ENCODE peak calls at places on chromosomes 12 and 14, in six cellular contexts. Z is mammary epithelial cell, T is GM23248, D is mesenchymal stem cell, X is neuronal stem cell, F is IMR-90. H is an unnamed sample.
A peak's percentile ranks its signal among the peaks of the same experiment; 100 is the strongest.

GRCh38 chr12:6632026-6632978 is 3.5 kb downstream of the LPAR5 start:
- DNase-seq in Z (no peak), T (no peak), D (no peak), X (no peak), F (no peak), H (no peak)

GRCh38 chr12:19444097-19444496 is 4.8 kb downstream of the AEBP2 start:
- DNase-seq in Z (no peak), T (no peak), D (no peak), X (no peak), F (peak; percentile 44), H (peak; percentile 14)

GRCh38 chr12:80941916-80942315 is 4.2 kb upstream of the LIN7A start:
- DNase-seq in Z (no peak), T (peak; percentile 27), D (no peak), X (no peak), F (no peak), H (peak; percentile 18)

GRCh38 chr12:19437996-19438395 is 1.3 kb upstream of the AEBP2 start:
- DNase-seq in Z (no peak), T (no peak), D (no peak), X (no peak), F (no peak), H (peak; percentile 13)

GRCh38 chr12:94670075-94670474 is 19.7 kb upstream of the TMCC3 start:
- DNase-seq in Z (no peak), T (no peak), D (no peak), X (no peak), F (no peak), H (no peak)

GRCh38 chr12:3432176-3432742 is 58.7 kb upstream of the PRMT8 start:
- DNase-seq in Z (peak; percentile 16), T (no peak), D (no peak), X (no peak), F (no peak), H (no peak)

GRCh38 chr12:121033625-121034349 is 5.3 kb downstream of the OASL start:
- DNase-seq in Z (peak; percentile 92), T (peak; percentile 78), D (peak; percentile 18), X (no peak), F (no peak), H (peak; percentile 21)

GRCh38 chr12:106245767-106246166 is 2.1 kb downstream of the CKAP4 start:
- DNase-seq in Z (no peak), T (peak; percentile 86), D (peak; percentile 77), X (no peak), F (peak; percentile 54), H (peak; percentile 58)

GRCh38 chr12:91224411-91224810 is 41.8 kb upstream of the DCN start:
- DNase-seq in Z (no peak), T (no peak), D (no peak), X (no peak), F (no peak), H (peak; percentile 36)

GRCh38 chr12:123749355-123749754 is 12.7 kb upstream of the DNAH10 start:
- DNase-seq in Z (no peak), T (no peak), D (no peak), X (no peak), F (no peak), H (no peak)

GRCh38 chr14:41597647-41598046 is 9.0 kb upstream of the LRFN5 start:
- DNase-seq in Z (no peak), T (no peak), D (no peak), X (no peak), F (no peak), H (no peak)

GRCh38 chr14:44756577-44756976 is 205.2 kb downstream of the KLHL28 start:
- DNase-seq in Z (no peak), T (no peak), D (no peak), X (no peak), F (no peak), H (no peak)

GRCh38 chr14:33767721-33768457 is 183.0 kb downstream of the EGLN3 start:
- DNase-seq in Z (no peak), T (peak; percentile 44), D (no peak), X (no peak), F (no peak), H (peak; percentile 27)

GRCh38 chr12:116784238-116784612 is 46.1 kb downstream of the RNFT2 start:
- DNase-seq in Z (no peak), T (no peak), D (no peak), X (no peak), F (no peak), H (no peak)

GRCh38 chr12:100375023-100375737 is 18.3 kb downstream of the SLC17A8 start:
- DNase-seq in Z (no peak), T (peak; percentile 87), D (no peak), X (no peak), F (peak; percentile 16), H (peak; percentile 48)

GRCh38 chr12:56087220-56087619 is 7.3 kb downstream of the ERBB3 start:
- DNase-seq in Z (no peak), T (peak; percentile 27), D (no peak), X (no peak), F (no peak), H (no peak)

GRCh38 chr12:124053855-124054254 is 80.8 kb downstream of the ZNF664 start:
- DNase-seq in Z (no peak), T (peak; percentile 71), D (peak; percentile 78), X (peak; percentile 51), F (peak; percentile 48), H (peak; percentile 78)

GRCh38 chr12:27688671-27689070 is 7.6 kb upstream of the REP15 start:
- DNase-seq in Z (no peak), T (no peak), D (no peak), X (no peak), F (no peak), H (no peak)

GRCh38 chr12:53483225-53483978 is 15.9 kb downstream of the MAP3K12 start:
- DNase-seq in Z (no peak), T (no peak), D (no peak), X (no peak), F (no peak), H (no peak)

GRCh38 chr12:132281021-132281420 is 48.4 kb downstream of the GALNT9 start:
- DNase-seq in Z (no peak), T (peak; percentile 30), D (no peak), X (no peak), F (no peak), H (no peak)

GRCh38 chr12:132284071-132284492 is 45.3 kb downstream of the GALNT9 start:
- DNase-seq in Z (no peak), T (peak; percentile 73), D (no peak), X (no peak), F (peak; percentile 12), H (peak; percentile 38)

GRCh38 chr12:132282950-132283771 is 46.2 kb downstream of the GALNT9 start:
- DNase-seq in Z (no peak), T (no peak), D (no peak), X (no peak), F (no peak), H (no peak)

GRCh38 chr12:132280436-132280835 is 49.0 kb downstream of the GALNT9 start:
- DNase-seq in Z (no peak), T (no peak), D (no peak), X (no peak), F (no peak), H (no peak)

GRCh38 chr12:132282031-132282949 is 47.1 kb downstream of the GALNT9 start:
- DNase-seq in Z (no peak), T (no peak), D (no peak), X (no peak), F (no peak), H (no peak)
- H3K9ac ChIP-seq in Z (no peak overlapping the region), T (no peak overlapping the region), D (no peak overlapping the region), X (no peak overlapping the region), F (no peak overlapping the region), H (no peak overlapping the region)

DNA sequence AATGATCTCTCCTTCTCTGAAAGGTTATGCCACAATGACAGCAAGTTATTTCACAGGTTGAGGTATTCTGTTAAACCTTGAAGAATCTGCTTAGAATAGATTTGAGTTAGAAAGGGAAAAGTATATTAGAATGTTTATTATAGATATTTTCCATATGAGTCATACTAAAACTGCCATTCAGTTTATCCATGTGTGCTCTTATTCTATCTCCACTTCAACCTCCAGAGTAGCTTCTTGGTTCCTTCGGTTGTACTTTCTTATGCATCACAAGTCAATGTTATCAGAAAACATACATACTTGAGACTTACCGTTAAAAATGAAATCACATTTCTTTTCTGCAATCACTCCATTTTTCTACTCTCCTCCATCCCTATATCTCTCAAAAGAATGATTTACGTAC is 197.7 kb downstream of the BCAT1 start:
- DNase-seq in Z (no peak), T (peak; percentile 8), D (peak; percentile 33), X (no peak), F (peak; percentile 47), H (peak; percentile 14)
- H3K4me3 ChIP-seq in Z (no peak overlapping the region), T (no peak overlapping the region), D (no peak overlapping the region), X (no peak overlapping the region), F (no peak overlapping the region), H (no peak overlapping the region)

DNA sequence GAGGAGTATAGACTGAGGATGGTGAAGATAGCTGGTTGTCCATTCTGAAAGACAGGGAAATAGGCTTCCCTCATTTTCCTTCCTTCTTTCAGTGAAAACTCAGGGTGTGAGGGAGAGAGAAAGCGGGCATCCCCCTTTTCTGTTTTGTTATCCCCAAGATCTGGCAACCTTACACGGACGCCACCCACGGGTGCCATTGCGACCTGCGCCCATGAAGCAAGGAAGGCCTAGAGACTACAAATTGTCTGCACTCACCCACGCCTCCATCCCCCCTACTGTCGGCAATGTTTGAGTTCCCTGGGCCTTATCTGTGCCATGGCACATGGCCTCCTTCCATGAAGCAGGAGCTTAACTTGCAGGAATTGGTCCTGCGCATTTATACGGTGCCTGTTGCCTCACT is 115.0 kb upstream of the IGF1 start:
- DNase-seq in Z (no peak), T (no peak), D (no peak), X (no peak), F (no peak), H (no peak)
- H3K4me1 ChIP-seq in Z (no peaks in the 10 kb centered on the region), T (no peaks in the 10 kb centered on the region), D (no peaks in the 10 kb centered on the region), X (no peaks in the 10 kb centered on the region), F (no peaks in the 10 kb centered on the region), H (no peaks in the 10 kb centered on the region)

DNA sequence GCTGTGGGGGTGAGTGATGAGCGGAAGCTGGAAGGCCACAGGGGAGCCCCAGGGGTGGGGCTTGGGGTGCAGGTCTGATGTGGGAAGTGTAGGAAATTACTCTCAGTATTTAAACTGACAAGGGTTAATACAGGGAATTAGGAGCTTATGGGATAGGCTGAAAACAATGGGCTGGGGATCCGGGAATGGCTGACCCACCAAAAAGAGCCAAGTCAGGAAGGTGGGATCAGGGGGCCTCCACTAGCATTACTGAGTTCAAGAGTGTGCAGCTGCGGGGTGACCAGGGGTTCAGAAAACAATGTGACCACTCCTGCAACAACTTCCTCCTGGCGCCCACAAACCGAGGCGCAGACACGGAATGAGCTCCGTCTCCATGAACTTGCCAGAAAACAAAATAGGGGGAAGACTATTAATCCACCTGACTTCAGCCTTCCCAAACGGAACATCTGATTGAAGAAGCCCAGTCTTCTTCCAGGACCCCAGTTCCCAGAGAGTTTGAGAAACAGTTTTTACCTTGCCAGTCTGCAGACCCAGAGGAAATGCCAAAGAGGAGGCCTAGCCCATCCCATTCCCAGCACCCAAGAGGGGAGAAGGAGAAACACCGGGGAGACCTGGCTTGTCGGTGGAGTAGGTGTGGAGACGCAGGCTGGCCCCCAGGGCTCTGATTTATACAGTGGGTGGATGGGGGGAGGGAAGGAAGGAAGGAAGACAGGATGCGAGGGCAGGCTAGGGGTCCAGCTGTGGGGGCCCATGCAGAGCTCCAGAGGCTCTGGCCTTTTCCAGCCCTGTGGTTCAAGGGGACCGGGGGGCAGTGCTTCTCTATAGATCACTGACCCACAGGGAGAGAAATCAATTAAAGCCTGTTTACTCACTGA is 16.5 kb upstream of the YY1 start:
- DNase-seq in Z (no peak), T (no peak), D (no peak), X (no peak), F (no peak), H (no peak)
- H3K9ac ChIP-seq in Z (peak overlapping the region; percentile 75), T (peak overlapping the region; percentile 80), D (peak overlapping the region; percentile 90), X (no peak overlapping the region), F (no peak overlapping the region), H (peak overlapping the region; percentile 80)

H was measured in adipocyte.